ENCODE peak calls at places on chromosomes 4 and X, in seven cellular contexts. One of them, this sample, is unnamed.

GRCh38 chr4:20679946-20680345 is 20.3 kb upstream of the PACRGL start:
- DNase-seq in heart right ventricle: no peak
- DNase-seq in brain microvascular endothelial cell: peak; percentile 3
- DNase-seq in sigmoid colon: no peak
- DNase-seq in AG10803: no peak
- DNase-seq in pancreas: no peak
- DNase-seq in tibial nerve: no peak
- DNase-seq in this sample: no peak

GRCh38 chr4:136939781-136940180 is 592.5 kb downstream of the PCDH18 start:
- DNase-seq in tibial nerve: no peak
- DNase-seq in heart right ventricle: no peak
- DNase-seq in brain microvascular endothelial cell: no peak
- DNase-seq in pancreas: no peak
- DNase-seq in AG10803: no peak
- DNase-seq in sigmoid colon: no peak
- DNase-seq in this sample: no peak

GRCh38 chrX:41145920-41146608 is 60.8 kb downstream of the USP9X start:
- DNase-seq in sigmoid colon: no peak
- DNase-seq in brain microvascular endothelial cell: peak; percentile 57
- DNase-seq in heart right ventricle: no peak
- DNase-seq in pancreas: no peak
- DNase-seq in AG10803: peak; percentile 88
- DNase-seq in tibial nerve: no peak
- DNase-seq in this sample: peak; percentile 69

GRCh38 chrX:144730486-144730885 is 516.8 kb upstream of the SPANXN1 start:
- DNase-seq in brain microvascular endothelial cell: no peak
- DNase-seq in heart right ventricle: no peak
- DNase-seq in tibial nerve: no peak
- DNase-seq in AG10803: peak; percentile 64
- DNase-seq in pancreas: no peak
- DNase-seq in sigmoid colon: no peak
- DNase-seq in this sample: no peak

GRCh38 chr4:7478665-7479064 is 43.9 kb upstream of the PSAPL1 start:
- DNase-seq in sigmoid colon: no peak
- DNase-seq in pancreas: no peak
- DNase-seq in heart right ventricle: no peak
- DNase-seq in AG10803: no peak
- DNase-seq in brain microvascular endothelial cell: no peak
- DNase-seq in tibial nerve: no peak
- DNase-seq in this sample: no peak

GRCh38 chr4:18020145-18020670 is 1.3 kb downstream of the LCORL start:
- DNase-seq in pancreas: no peak
- DNase-seq in heart right ventricle: no peak
- DNase-seq in brain microvascular endothelial cell: no peak
- DNase-seq in sigmoid colon: no peak
- DNase-seq in tibial nerve: no peak
- DNase-seq in AG10803: peak; percentile 21
- DNase-seq in this sample: no peak

GRCh38 chr4:37765741-37766140 is 60.7 kb upstream of the PGM2 start:
- DNase-seq in pancreas: no peak
- DNase-seq in sigmoid colon: no peak
- DNase-seq in tibial nerve: no peak
- DNase-seq in brain microvascular endothelial cell: no peak
- DNase-seq in heart right ventricle: no peak
- DNase-seq in AG10803: no peak
- DNase-seq in this sample: no peak

GRCh38 chr4:142242156-142242555 is 603.9 kb downstream of the INPP4B start:
- DNase-seq in AG10803: peak; percentile 52
- DNase-seq in heart right ventricle: no peak
- DNase-seq in tibial nerve: no peak
- DNase-seq in pancreas: no peak
- DNase-seq in sigmoid colon: no peak
- DNase-seq in brain microvascular endothelial cell: no peak
- DNase-seq in this sample: no peak

GRCh38 chr4:82569727-82570126 is 7.9 kb upstream of the TMEM150C start:
- DNase-seq in pancreas: no peak
- DNase-seq in heart right ventricle: no peak
- DNase-seq in sigmoid colon: no peak
- DNase-seq in brain microvascular endothelial cell: no peak
- DNase-seq in AG10803: no peak
- DNase-seq in tibial nerve: no peak
- DNase-seq in this sample: no peak

GRCh38 chr4:48604041-48604440 is 114.0 kb downstream of the ZAR1 start:
- DNase-seq in tibial nerve: no peak
- DNase-seq in brain microvascular endothelial cell: no peak
- DNase-seq in AG10803: no peak
- DNase-seq in pancreas: no peak
- DNase-seq in sigmoid colon: no peak
- DNase-seq in heart right ventricle: no peak
- DNase-seq in this sample: no peak

GRCh38 chr4:8771666-8772065 is 100.0 kb downstream of the HMX1 start:
- DNase-seq in AG10803: no peak
- DNase-seq in heart right ventricle: no peak
- DNase-seq in brain microvascular endothelial cell: no peak
- DNase-seq in pancreas: no peak
- DNase-seq in tibial nerve: no peak
- DNase-seq in sigmoid colon: peak; percentile 26
- DNase-seq in this sample: no peak

GRCh38 chrX:37347420-37347819 is 1.7 kb upstream of the PRRG1 start:
- DNase-seq in AG10803: peak; percentile 80
- DNase-seq in heart right ventricle: no peak
- DNase-seq in brain microvascular endothelial cell: peak; percentile 18
- DNase-seq in sigmoid colon: no peak
- DNase-seq in pancreas: no peak
- DNase-seq in tibial nerve: no peak
- DNase-seq in this sample: peak; percentile 9

GRCh38 chr4:31040106-31040505 is 319.9 kb downstream of the PCDH7 start:
- DNase-seq in sigmoid colon: no peak
- DNase-seq in AG10803: no peak
- DNase-seq in pancreas: no peak
- DNase-seq in heart right ventricle: no peak
- DNase-seq in brain microvascular endothelial cell: no peak
- DNase-seq in tibial nerve: no peak
- DNase-seq in this sample: no peak

GRCh38 chr4:113645771-113646455 is 115.6 kb downstream of the CAMK2D start:
- DNase-seq in AG10803: peak; percentile 43
- DNase-seq in sigmoid colon: no peak
- DNase-seq in brain microvascular endothelial cell: peak; percentile 48
- DNase-seq in heart right ventricle: no peak
- DNase-seq in pancreas: peak; percentile 57
- DNase-seq in tibial nerve: no peak
- DNase-seq in this sample: peak; percentile 68

GRCh38 chrX:39195156-39195555 is 393.9 kb downstream of the MID1IP1 start:
- DNase-seq in brain microvascular endothelial cell: no peak
- DNase-seq in heart right ventricle: no peak
- DNase-seq in sigmoid colon: no peak
- DNase-seq in pancreas: no peak
- DNase-seq in AG10803: no peak
- DNase-seq in tibial nerve: no peak
- DNase-seq in this sample: no peak

GRCh38 chrX:68146054-68146453 is 287.2 kb downstream of the OPHN1 start:
- DNase-seq in pancreas: no peak
- DNase-seq in AG10803: peak; percentile 60
- DNase-seq in heart right ventricle: no peak
- DNase-seq in sigmoid colon: no peak
- DNase-seq in tibial nerve: no peak
- DNase-seq in brain microvascular endothelial cell: peak; percentile 31
- DNase-seq in this sample: peak; percentile 37
- TF ChIP-seq CTCF in pancreas: no peak
- TF ChIP-seq CTCF in AG10803: peak; percentile 61
- TF ChIP-seq CTCF in heart right ventricle: peak; percentile 50
- TF ChIP-seq CTCF in sigmoid colon: no peak
- TF ChIP-seq CTCF in tibial nerve: no peak
- TF ChIP-seq CTCF in brain microvascular endothelial cell: peak; percentile 48
- TF ChIP-seq CTCF in this sample: peak; percentile 60

GRCh38 chrX:154761977-154762528 is 611 bp upstream of the DKC1 start:
- DNase-seq in brain microvascular endothelial cell: no peak
- DNase-seq in AG10803: no peak
- DNase-seq in tibial nerve: no peak
- DNase-seq in heart right ventricle: no peak
- DNase-seq in sigmoid colon: no peak
- DNase-seq in pancreas: no peak
- DNase-seq in this sample: no peak

GRCh38 chrX:154758696-154759095 is 4.0 kb upstream of the DKC1 start:
- DNase-seq in sigmoid colon: no peak
- DNase-seq in pancreas: no peak
- DNase-seq in tibial nerve: no peak
- DNase-seq in brain microvascular endothelial cell: no peak
- DNase-seq in heart right ventricle: no peak
- DNase-seq in AG10803: no peak
- DNase-seq in this sample: no peak

DNA sequence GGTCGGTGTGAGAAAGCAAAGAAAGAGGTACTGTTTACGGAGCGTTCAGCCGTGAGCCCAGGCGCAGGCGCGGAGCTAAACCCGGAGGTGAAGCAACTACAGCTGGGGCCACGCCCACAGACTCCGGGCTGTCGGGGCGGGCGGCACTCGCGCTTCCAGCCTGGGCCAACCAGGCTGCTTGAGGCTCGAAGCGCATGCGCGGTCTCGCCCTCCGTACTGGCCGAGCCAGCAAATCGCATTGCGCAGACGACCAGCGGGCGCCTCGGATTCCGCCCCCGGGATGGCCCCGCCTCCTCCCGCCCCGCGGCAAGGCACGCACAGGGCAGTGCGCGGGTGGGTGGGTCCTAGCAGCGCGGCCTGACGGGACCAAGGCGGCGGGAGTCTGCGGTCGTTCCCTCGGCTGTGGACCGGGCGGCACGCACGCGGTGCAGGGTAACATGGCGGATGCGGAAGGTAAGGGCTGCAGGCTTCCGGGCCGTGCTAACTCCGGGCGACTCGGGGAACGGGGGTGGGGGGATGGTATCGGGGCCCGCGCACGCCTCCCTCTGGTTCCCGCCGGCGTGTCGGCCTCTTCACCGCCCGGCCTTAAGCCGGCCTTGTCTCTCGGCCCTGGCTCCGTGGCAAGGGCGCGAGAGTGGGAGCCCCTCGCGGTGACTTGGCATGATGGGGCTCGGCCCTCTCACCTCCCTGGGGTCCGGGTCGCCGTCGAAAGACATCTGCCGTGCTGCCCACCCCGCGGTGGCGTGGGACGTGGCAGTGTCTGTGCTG is at the start of gene DKC1:
- DNase-seq in AG10803: peak; percentile 93
- DNase-seq in pancreas: peak; percentile 95
- DNase-seq in tibial nerve: peak; percentile 85
- DNase-seq in brain microvascular endothelial cell: peak; percentile 91
- DNase-seq in heart right ventricle: peak; percentile 93
- DNase-seq in sigmoid colon: peak; percentile 97
- DNase-seq in this sample: peak; percentile 91
- TF ChIP-seq CTCF in AG10803: no peak
- TF ChIP-seq CTCF in pancreas: no peak
- TF ChIP-seq CTCF in tibial nerve: no peak
- TF ChIP-seq CTCF in brain microvascular endothelial cell: peak; percentile 24
- TF ChIP-seq CTCF in heart right ventricle: peak; percentile 29
- TF ChIP-seq CTCF in sigmoid colon: no peak
- TF ChIP-seq CTCF in this sample: peak; percentile 26

GRCh38 chr4:72365016-72365415 is 204.0 kb downstream of the ADAMTS3 start:
- DNase-seq in tibial nerve: no peak
- DNase-seq in AG10803: no peak
- DNase-seq in pancreas: no peak
- DNase-seq in heart right ventricle: no peak
- DNase-seq in sigmoid colon: no peak
- DNase-seq in brain microvascular endothelial cell: no peak
- DNase-seq in this sample: no peak

GRCh38 chr4:72365981-72366380 is 203.0 kb downstream of the ADAMTS3 start:
- DNase-seq in tibial nerve: no peak
- DNase-seq in AG10803: no peak
- DNase-seq in heart right ventricle: no peak
- DNase-seq in pancreas: no peak
- DNase-seq in sigmoid colon: no peak
- DNase-seq in brain microvascular endothelial cell: no peak
- DNase-seq in this sample: no peak

GRCh38 chr4:72357908-72358307 is 211.1 kb downstream of the ADAMTS3 start:
- DNase-seq in AG10803: no peak
- DNase-seq in tibial nerve: no peak
- DNase-seq in sigmoid colon: no peak
- DNase-seq in brain microvascular endothelial cell: no peak
- DNase-seq in heart right ventricle: no peak
- DNase-seq in pancreas: no peak
- DNase-seq in this sample: no peak

GRCh38 chr4:72358483-72358882 is 210.5 kb downstream of the ADAMTS3 start:
- DNase-seq in sigmoid colon: no peak
- DNase-seq in AG10803: no peak
- DNase-seq in tibial nerve: no peak
- DNase-seq in brain microvascular endothelial cell: no peak
- DNase-seq in heart right ventricle: no peak
- DNase-seq in pancreas: no peak
- DNase-seq in this sample: no peak

DNA sequence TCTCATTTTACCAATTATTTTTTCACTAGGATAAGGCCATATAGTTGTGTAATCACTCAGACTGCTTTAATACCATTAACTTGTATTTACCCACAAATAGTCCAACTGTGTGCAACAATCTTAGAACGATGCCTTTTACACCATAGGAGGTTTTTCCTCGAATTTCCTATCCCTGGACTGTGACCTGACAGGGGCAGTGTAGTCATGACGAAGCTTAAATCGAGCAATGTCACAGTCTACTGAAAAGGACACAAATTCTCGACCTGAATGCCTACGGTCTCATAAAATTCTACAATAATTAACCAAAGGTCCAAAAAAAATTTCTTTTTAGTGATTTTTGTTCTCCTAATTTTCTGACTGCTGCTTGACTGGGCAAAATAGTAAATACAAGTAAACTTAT is 208.9 kb downstream of the ADAMTS3 start:
- DNase-seq in pancreas: no peak
- DNase-seq in brain microvascular endothelial cell: no peak
- DNase-seq in tibial nerve: no peak
- DNase-seq in sigmoid colon: no peak
- DNase-seq in heart right ventricle: no peak
- DNase-seq in AG10803: no peak
- DNase-seq in this sample: no peak
- TF ChIP-seq CTCF in pancreas: no peak
- TF ChIP-seq CTCF in brain microvascular endothelial cell: no peak
- TF ChIP-seq CTCF in tibial nerve: no peak
- TF ChIP-seq CTCF in sigmoid colon: no peak
- TF ChIP-seq CTCF in heart right ventricle: no peak
- TF ChIP-seq CTCF in AG10803: no peak
- TF ChIP-seq CTCF in this sample: no peak

DNA sequence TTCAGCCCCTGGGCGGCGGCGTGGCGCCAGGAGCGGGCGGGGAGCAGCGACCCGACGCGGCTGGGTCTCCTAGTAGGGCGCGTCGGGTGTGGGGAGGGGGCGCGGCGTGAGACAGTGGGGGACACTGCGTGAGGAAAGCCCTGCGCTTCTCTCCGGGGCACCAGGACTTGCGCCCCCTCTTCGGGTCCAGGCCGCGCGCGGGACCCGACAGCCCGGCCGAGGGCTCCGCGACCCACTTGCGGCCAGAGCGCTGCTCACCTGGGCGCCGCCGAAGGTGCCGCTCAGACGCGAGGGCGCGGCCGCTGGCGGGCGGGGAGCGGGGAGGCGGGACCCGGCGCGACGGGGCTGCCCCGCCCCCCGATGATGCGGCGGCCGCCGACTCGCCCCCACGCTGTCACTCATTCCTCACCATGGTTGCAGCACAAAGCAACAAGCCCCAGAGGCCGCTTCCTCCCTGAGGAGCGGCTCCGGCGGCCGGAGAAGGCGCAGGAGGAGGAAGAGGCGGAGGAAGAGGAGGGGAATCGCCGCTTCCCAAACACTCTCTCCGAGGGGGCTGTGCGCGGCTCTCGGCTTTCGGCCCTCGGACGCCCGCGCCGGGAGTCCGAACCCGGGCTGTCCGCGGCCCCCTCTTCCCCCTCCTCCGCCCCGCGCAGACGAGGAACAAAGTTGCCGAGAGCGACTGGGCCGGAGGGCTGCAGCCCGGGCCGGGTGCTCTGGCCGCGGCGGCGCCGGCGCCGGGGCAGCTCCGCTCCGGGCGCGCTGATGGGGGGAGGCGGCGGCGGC is at the start of gene RAPGEF2:
- DNase-seq in pancreas: peak; percentile 95
- DNase-seq in brain microvascular endothelial cell: peak; percentile 85
- DNase-seq in tibial nerve: peak; percentile 85
- DNase-seq in heart right ventricle: peak; percentile 95
- DNase-seq in AG10803: peak; percentile 92
- DNase-seq in sigmoid colon: peak; percentile 96
- DNase-seq in this sample: peak; percentile 90
- TF ChIP-seq CTCF in pancreas: no peak
- TF ChIP-seq CTCF in brain microvascular endothelial cell: no peak
- TF ChIP-seq CTCF in tibial nerve: no peak
- TF ChIP-seq CTCF in heart right ventricle: no peak
- TF ChIP-seq CTCF in AG10803: no peak
- TF ChIP-seq CTCF in sigmoid colon: no peak
- TF ChIP-seq CTCF in this sample: no peak

This sample was measured in HFFc6.